ENCODE peak calls at places on chromosome 2, in six cellular contexts. O is H1, H is IMR-90, F is mesendoderm, Y is H9, A is mesenchymal stem cell. E is an unnamed sample. For H3K79me1, the result is how much of the 10 kb centered on the place peaks cover.

GRCh38 chr2:221779614-221780067 is 207.5 kb upstream of the EPHA4 start:
- DNase-seq in A (peak), F (no peak), O (no peak), Y (no peak), H (peak), E (no peak)

GRCh38 chr2:181304011-181304844 is 153.0 kb upstream of the ITGA4 start:
- DNase-seq in F (no peak), Y (no peak), A (no peak), H (no peak), O (no peak), E (no peak)

GRCh38 chr2:105789745-105790466 is 45.2 kb downstream of the NCK2 start:
- DNase-seq in H (peak), A (peak), Y (no peak), F (no peak), O (no peak), E (no peak)

GRCh38 chr2:191109888-191110287 is 40.9 kb downstream of the STAT4 start:
- DNase-seq in O (no peak), F (no peak), Y (no peak), H (no peak), A (peak), E (no peak)

GRCh38 chr2:85787282-85787980 is 33.6 kb downstream of the ATOH8 start:
- DNase-seq in Y (no peak), F (no peak), H (no peak), O (no peak), A (no peak), E (no peak)

GRCh38 chr2:129975016-129975774 is 4.3 kb upstream of the RAB6C start:
- DNase-seq in O (no peak), A (no peak), H (no peak), F (peak), Y (no peak), E (no peak)

GRCh38 chr2:37774976-37775907 is 103.8 kb upstream of the CDC42EP3 start:
- DNase-seq in O (no peak), F (no peak), Y (no peak), A (no peak), H (no peak), E (peak)

GRCh38 chr2:109428281-109428680 is 185.5 kb downstream of the SEPTIN10 start:
- DNase-seq in A (no peak), F (no peak), Y (no peak), H (no peak), O (no peak), E (no peak)

GRCh38 chr2:165572155-165572554 is 102.7 kb downstream of the CSRNP3 start:
- DNase-seq in O (no peak), Y (no peak), H (no peak), F (no peak), A (no peak), E (no peak)

GRCh38 chr2:38733300-38733971 is 17.7 kb downstream of the SRSF7 start:
- DNase-seq in O (no peak), F (no peak), A (no peak), Y (no peak), H (no peak), E (no peak)

GRCh38 chr2:16763493-16763899 is 97.9 kb upstream of the CYRIA start:
- DNase-seq in Y (no peak), O (no peak), H (no peak), A (no peak), F (no peak), E (peak)

GRCh38 chr2:109715302-109715937 is 78.7 kb upstream of the RGPD5 start:
- DNase-seq in O (no peak), Y (peak), F (peak), H (no peak), A (peak), E (no peak)

GRCh38 chr2:242088471-242089212 is 219.1 kb downstream of the RTP5 start:
- DNase-seq in H (peak), Y (peak), O (peak), F (peak), A (peak), E (peak)

GRCh38 chr2:159209341-159210306 is 76.9 kb downstream of the WDSUB1 start:
- DNase-seq in O (no peak), Y (no peak), A (no peak), H (no peak), F (no peak), E (no peak)

GRCh38 chr2:235808366-235808765 is 314.5 kb downstream of the AGAP1 start:
- DNase-seq in F (no peak), H (no peak), O (no peak), Y (no peak), A (no peak), E (no peak)

GRCh38 chr2:230671117-230671516 is 41.5 kb upstream of the CAB39 start:
- DNase-seq in F (no peak), A (peak), H (peak), Y (no peak), O (no peak), E (peak)

GRCh38 chr2:120867290-120868231 is 131.9 kb downstream of the GLI2 start:
- DNase-seq in H (peak), A (peak), F (peak), O (no peak), Y (peak), E (peak)

GRCh38 chr2:23760746-23761145 is 166.2 kb downstream of the ATAD2B start:
- DNase-seq in Y (no peak), O (no peak), A (peak), H (peak), F (peak), E (peak)

GRCh38 chr2:12556762-12557161 is 160.0 kb upstream of the TRIB2 start:
- DNase-seq in Y (no peak), H (peak), A (peak), O (no peak), F (no peak), E (no peak)

GRCh38 chr2:127175406-127175805 is 44.7 kb downstream of the CYP27C1 start:
- DNase-seq in F (no peak), O (no peak), Y (no peak), A (peak), H (peak), E (no peak)

GRCh38 chr2:240444464-240444863 is 9.0 kb downstream of the GPC1 start:
- DNase-seq in H (no peak), Y (no peak), O (no peak), F (no peak), A (no peak), E (no peak)
- H3K79me1 ChIP-seq in H (half or more), Y (under half), O (under half), F (under half), A (under half), E (under half)

GRCh38 chr2:240439698-240440151 is 4.3 kb downstream of the GPC1 start:
- DNase-seq in Y (no peak), H (no peak), F (no peak), O (no peak), A (no peak), E (no peak)
- H3K79me1 ChIP-seq in Y (under half), H (half or more), F (under half), O (under half), A (half or more), E (under half)

GRCh38 chr2:240440251-240440650 is 4.8 kb downstream of the GPC1 start:
- DNase-seq in A (no peak), H (no peak), F (no peak), Y (no peak), O (no peak), E (no peak)
- H3K79me1 ChIP-seq in A (half or more), H (half or more), F (under half), Y (under half), O (under half), E (under half)

GRCh38 chr2:20215183-20216040 is 9.5 kb downstream of the SDC1 start:
- DNase-seq in O (no peak), F (no peak), Y (no peak), A (no peak), H (no peak), E (no peak)
- H3K79me1 ChIP-seq in O (under half), F (under half), Y (under half), A (under half), H (under half), E (under half)

GRCh38 chr2:60313470-60314172 is 239.8 kb downstream of the BCL11A start:
- DNase-seq in H (no peak), O (no peak), Y (peak), A (no peak), F (no peak), E (no peak)
- H3K79me1 ChIP-seq in H (under half), O (under half), Y (under half), A (under half), F (under half), E (under half)

GRCh38 chr2:240445961-240446538 is 10.6 kb downstream of the GPC1 start:
- DNase-seq in F (no peak), O (no peak), A (no peak), H (no peak), Y (no peak), E (no peak)
- H3K79me1 ChIP-seq in F (under half), O (under half), A (under half), H (half or more), Y (under half), E (under half)

GRCh38 chr2:240440704-240441320 is 5.3 kb downstream of the GPC1 start:
- DNase-seq in A (no peak), H (no peak), F (no peak), O (no peak), Y (no peak), E (no peak)
- H3K79me1 ChIP-seq in A (half or more), H (half or more), F (under half), O (under half), Y (under half), E (under half)

GRCh38 chr2:143575340-143575739 is 446.1 kb downstream of the ARHGAP15 start:
- DNase-seq in Y (no peak), F (peak), A (no peak), H (peak), O (no peak), E (no peak)

GRCh38 chr2:143577489-143577888 is 448.3 kb downstream of the ARHGAP15 start:
- DNase-seq in Y (no peak), H (no peak), A (no peak), F (no peak), O (no peak), E (no peak)

GRCh38 chr2:143581989-143582719 is 452.9 kb downstream of the ARHGAP15 start:
- DNase-seq in A (no peak), F (peak), O (no peak), H (peak), Y (no peak), E (no peak)

GRCh38 chr2:143581134-143581533 is 451.9 kb downstream of the ARHGAP15 start:
- DNase-seq in O (no peak), A (no peak), Y (no peak), F (no peak), H (no peak), E (no peak)

DNA sequence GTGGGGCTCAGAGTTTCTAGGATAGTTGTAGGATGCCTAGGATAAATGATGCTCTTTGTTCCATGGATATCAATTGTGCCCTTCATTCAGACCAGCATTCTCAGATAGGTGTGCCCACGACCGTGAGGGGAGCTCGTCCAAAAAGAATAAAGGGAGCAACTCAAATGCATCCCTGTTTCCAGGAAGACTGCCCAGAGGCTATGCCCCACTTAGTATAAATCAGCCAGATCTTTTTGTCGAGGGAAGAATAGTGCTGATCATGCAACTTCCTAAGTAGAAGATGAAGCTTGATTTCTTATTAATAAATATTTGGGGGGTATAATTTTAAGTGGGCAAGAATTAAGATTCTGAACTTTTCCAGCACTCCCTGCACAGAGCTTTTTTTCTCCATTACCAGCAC is 450.2 kb downstream of the ARHGAP15 start:
- DNase-seq in Y (no peak), O (no peak), H (no peak), A (no peak), F (no peak), E (no peak)
- H3K79me1 ChIP-seq in Y (under half), O (under half), H (under half), A (under half), F (under half), E (under half)

DNA sequence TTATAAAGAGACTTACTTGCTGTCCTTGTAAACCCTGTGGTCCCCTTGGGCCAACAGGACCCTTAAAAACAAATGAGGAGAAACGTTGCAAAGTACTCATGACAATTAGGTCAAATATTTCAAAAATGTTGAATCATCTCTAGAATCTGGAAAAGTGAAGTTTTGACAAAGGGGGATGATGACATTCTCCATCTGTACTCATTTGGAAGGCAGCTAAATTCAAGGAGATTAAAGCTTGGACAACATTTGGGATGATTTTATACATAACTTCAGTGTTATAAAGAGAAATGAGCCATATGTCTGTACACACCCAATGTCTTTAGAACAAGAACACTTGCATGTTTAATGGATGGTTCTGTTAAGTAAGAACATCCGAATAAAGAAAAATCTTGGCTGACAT is 92.9 kb downstream of the COL5A2 start:
- DNase-seq in A (peak), H (peak), Y (no peak), O (no peak), F (peak), E (no peak)
- H3K79me1 ChIP-seq in A (under half), H (under half), Y (under half), O (under half), F (under half), E (under half)

E was measured in trophoblast cell.